ENCODE peak calls at places on chromosomes 11 and 22, in seven cellular contexts. Q is prostate gland; G is naive thymus-derived CD4-positive, alpha-beta T cell; F is tibial artery; R is small intestine; O is fibroblast of lung; P is left ventricle myocardium inferior. D is an unnamed sample.
A peak's percentile ranks its signal among the peaks of the same experiment; 100 is the strongest.

GRCh38 chr22:38205261-38206128 is 3.7 kb downstream of the MAFF start:
- DNase-seq in O (peak; percentile 90), G (no peak), R (no peak), P (peak; percentile 83), Q (no peak), F (peak; percentile 93), D (peak; percentile 83)

GRCh38 chr22:40210814-40211213 is 33.1 kb downstream of the TNRC6B start:
- DNase-seq in R (no peak), G (no peak), P (no peak), F (no peak), Q (no peak), O (no peak), D (no peak)

GRCh38 chr11:2481253-2481652 is 36.4 kb downstream of the KCNQ1 start:
- DNase-seq in Q (no peak), O (no peak), R (no peak), G (no peak), P (no peak), F (no peak), D (no peak)

GRCh38 chr22:44286673-44287072 is 26.1 kb downstream of the SHISAL1 start:
- DNase-seq in O (peak; percentile 53), R (no peak), P (no peak), F (no peak), Q (no peak), G (no peak), D (no peak)

GRCh38 chr22:39518996-39519680 is 1.2 kb upstream of the ATF4 start:
- DNase-seq in Q (no peak), O (peak; percentile 46), R (peak; percentile 40), P (no peak), F (no peak), G (no peak), D (no peak)

GRCh38 chr22:23036684-23037428 is 33.5 kb upstream of the GNAZ start:
- DNase-seq in R (peak; percentile 17), F (no peak), G (no peak), Q (no peak), O (peak; percentile 9), P (no peak), D (no peak)

GRCh38 chr11:122741613-122742012 is 86.1 kb downstream of the UBASH3B start:
- DNase-seq in P (peak; percentile 33), O (no peak), Q (no peak), G (no peak), F (peak; percentile 62), R (no peak), D (peak; percentile 74)

GRCh38 chr11:30387891-30388861 is 65.3 kb downstream of the ARL14EP start:
- DNase-seq in G (no peak), O (no peak), R (no peak), P (no peak), Q (no peak), F (no peak), D (no peak)

GRCh38 chr11:86703992-86704391 is 31.6 kb upstream of the ME3 start:
- DNase-seq in P (no peak), G (no peak), O (no peak), F (no peak), Q (no peak), R (no peak), D (no peak)

GRCh38 chr11:134242376-134242775 is 10.8 kb downstream of the THYN1 start:
- DNase-seq in R (no peak), G (no peak), F (no peak), P (no peak), O (no peak), Q (no peak), D (no peak)

GRCh38 chr11:115377882-115378296 is 126.3 kb downstream of the CADM1 start:
- DNase-seq in R (no peak), O (peak; percentile 88), P (no peak), F (no peak), Q (no peak), G (no peak), D (no peak)

GRCh38 chr22:47696776-47697175 is 934.3 kb downstream of the TBC1D22A start:
- DNase-seq in G (no peak), P (no peak), O (no peak), R (no peak), Q (no peak), F (no peak), D (no peak)

GRCh38 chr11:47514825-47515647 is 37.9 kb downstream of the CELF1 start:
- DNase-seq in F (no peak), R (no peak), Q (no peak), O (peak; percentile 95), G (no peak), P (no peak), D (no peak)

GRCh38 chr11:63915961-63916836 is 765 bp downstream of the RCOR2 start:
- DNase-seq in F (no peak), P (peak; percentile 58), Q (no peak), G (peak; percentile 31), O (no peak), R (no peak), D (peak; percentile 62)

GRCh38 chr11:117780456-117780855 is 16.6 kb downstream of the DSCAML1 start:
- DNase-seq in P (no peak), O (no peak), Q (no peak), R (no peak), G (no peak), F (no peak), D (no peak)

GRCh38 chr11:45816614-45817013 is 11.7 kb downstream of the SLC35C1 start:
- DNase-seq in P (no peak), F (no peak), Q (no peak), G (no peak), O (no peak), R (no peak), D (no peak)

GRCh38 chr22:49524362-49524761 is 303.3 kb downstream of the BRD1 start:
- DNase-seq in Q (no peak), O (no peak), R (no peak), G (no peak), F (no peak), P (no peak), D (no peak)

GRCh38 chr11:104408630-104409029 is 244.7 kb upstream of the PDGFD start:
- DNase-seq in G (no peak), Q (no peak), O (no peak), R (no peak), P (no peak), F (no peak), D (no peak)

GRCh38 chr11:113242767-113243397 is 71.5 kb upstream of the TTC12 start:
- DNase-seq in Q (no peak), P (no peak), R (peak; percentile 5), G (no peak), O (peak; percentile 70), F (no peak), D (no peak)

GRCh38 chr11:287821-288327 is 1.1 kb upstream of the PGGHG start:
- DNase-seq in G (peak; percentile 22), O (no peak), R (peak; percentile 86), P (peak; percentile 18), F (peak; percentile 18), Q (no peak), D (peak; percentile 54)

GRCh38 chr11:125938418-125938817 is 7.4 kb upstream of the VSIG10L2 start:
- DNase-seq in Q (no peak), G (no peak), O (no peak), P (no peak), F (no peak), R (no peak), D (no peak)

GRCh38 chr11:83054001-83054400 is 17.7 kb downstream of the RAB30 start:
- DNase-seq in R (no peak), F (no peak), P (no peak), G (no peak), O (no peak), Q (no peak), D (no peak)

GRCh38 chr11:82634091-82634490 is 99.6 kb downstream of the FAM181B start:
- DNase-seq in O (no peak), P (no peak), Q (no peak), F (no peak), G (no peak), R (no peak), D (no peak)

GRCh38 chr11:18608373-18608772 is 8.8 kb downstream of the MISFA start:
- DNase-seq in P (no peak), G (no peak), R (peak; percentile 43), F (no peak), O (no peak), Q (no peak), D (no peak)

GRCh38 chr11:119928047-119928446 is 199.0 kb upstream of the NECTIN1 start:
- DNase-seq in G (no peak), R (no peak), P (no peak), F (no peak), Q (no peak), O (no peak), D (no peak)

DNA sequence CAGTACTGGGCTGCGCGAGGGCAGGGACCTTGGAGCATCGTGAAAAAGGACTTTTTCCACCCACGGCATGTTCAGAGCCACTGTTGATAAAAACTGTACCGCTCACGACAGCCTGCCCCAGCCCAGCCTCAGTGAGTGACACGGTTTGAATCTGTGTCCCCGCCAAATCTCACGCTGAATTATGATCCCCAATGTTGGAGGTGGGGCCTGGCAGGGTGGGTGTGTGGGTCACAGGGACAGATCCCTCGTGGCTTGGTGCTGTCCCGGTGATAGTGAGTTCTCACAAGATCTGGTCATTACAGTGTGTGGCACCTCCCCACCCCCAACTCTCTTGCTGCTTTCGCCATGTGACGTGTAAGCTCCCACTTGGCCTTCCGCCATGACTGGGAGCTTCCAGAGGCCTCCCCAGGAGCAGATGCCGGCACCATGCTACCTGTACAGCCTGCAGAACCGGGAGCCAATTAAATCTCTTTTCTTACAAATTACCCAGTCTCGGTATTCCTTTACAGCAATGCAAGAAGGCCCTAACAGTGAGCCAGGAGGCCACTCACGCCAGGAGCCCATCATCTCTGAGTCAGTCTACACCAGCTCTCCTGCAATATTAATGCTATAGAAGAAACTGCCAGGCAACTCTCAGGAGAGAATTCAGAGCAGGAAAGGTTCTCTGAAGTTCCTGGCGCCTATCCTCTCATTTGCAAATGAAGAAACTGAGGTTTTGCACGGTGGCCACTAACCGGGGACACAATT is 1.3 kb downstream of the TOLLIP start:
- DNase-seq in F (no peak), Q (no peak), G (no peak), P (no peak), R (no peak), O (peak; percentile 15), D (no peak)
- H3K27ac ChIP-seq in F (no peak overlapping the region), Q (peak overlapping the region; percentile 91), G (peak overlapping the region; percentile 83), P (peak overlapping the region; percentile 95), R (peak overlapping the region; percentile 35), O (no peak overlapping the region), D (peak overlapping the region; percentile 97)

GRCh38 chr11:76156971-76157427 is 49.3 kb downstream of the WNT11 start:
- DNase-seq in Q (no peak), F (no peak), G (no peak), O (no peak), P (no peak), R (no peak), D (no peak)
- H3K27ac ChIP-seq in Q (no peak overlapping the region), F (no peak overlapping the region), G (no peak overlapping the region), O (no peak overlapping the region), P (no peak overlapping the region), R (no peak overlapping the region), D (no peak overlapping the region)

DNA sequence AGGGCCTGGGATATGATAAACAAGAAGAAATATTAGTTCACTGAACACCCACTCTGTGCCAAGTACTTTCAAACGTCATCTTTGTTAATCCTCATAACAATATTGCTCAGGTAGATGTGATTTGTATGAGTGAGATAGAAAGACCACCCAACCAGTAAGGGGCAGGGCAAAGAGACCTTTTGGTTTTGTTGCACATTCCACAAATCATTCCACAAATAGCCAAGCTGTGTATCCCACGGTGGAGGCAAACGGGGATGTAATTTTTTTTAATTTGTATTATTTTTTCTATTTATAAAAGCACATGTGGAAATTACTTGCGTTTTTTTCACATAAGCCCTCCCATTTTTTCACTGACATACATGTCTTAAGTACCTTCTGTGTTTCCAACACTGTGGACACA is 29.0 kb downstream of the LAYN start:
- DNase-seq in Q (no peak), F (no peak), R (no peak), G (no peak), P (no peak), O (peak; percentile 57), D (no peak)
- H3K27ac ChIP-seq in Q (no peak overlapping the region), F (no peak overlapping the region), R (no peak overlapping the region), G (no peak overlapping the region), P (peak overlapping the region; percentile 9), O (no peak overlapping the region), D (no peak overlapping the region)

GRCh38 chr11:11500744-11501487 is 120.9 kb downstream of the GALNT18 start:
- DNase-seq in F (no peak), G (no peak), P (no peak), O (no peak), Q (no peak), R (no peak), D (no peak)
- H3K27ac ChIP-seq in F (peak overlapping the region; percentile 71), G (no peak overlapping the region), P (no peak overlapping the region), O (no peak overlapping the region), Q (peak overlapping the region; percentile 52), R (no peak overlapping the region), D (no peak overlapping the region)

D was measured in psoas muscle.